ENCODE peak calls at places on chromosomes 2 and 18, in ten cellular contexts. One of them, this sample, is unnamed.

GRCh38 chr18:12283256-12283655 is 24.8 kb upstream of the TUBB6 start:
- DNase-seq in A549: no peak
- DNase-seq in RWPE1: peak
- DNase-seq in tibial artery: no peak
- DNase-seq in left ventricle myocardium inferior: no peak
- DNase-seq in thoracic aorta: no peak
- DNase-seq in CD4-positive, alpha-beta memory T cell: no peak
- DNase-seq in psoas muscle: no peak
- DNase-seq in osteoblast: peak
- DNase-seq in SJSA1: no peak
- DNase-seq in this sample: no peak

GRCh38 chr2:136384541-136385303 is 266.8 kb upstream of the CXCR4 start:
- DNase-seq in A549: peak
- DNase-seq in RWPE1: no peak
- DNase-seq in tibial artery: no peak
- DNase-seq in left ventricle myocardium inferior: no peak
- DNase-seq in thoracic aorta: no peak
- DNase-seq in CD4-positive, alpha-beta memory T cell: peak
- DNase-seq in psoas muscle: no peak
- DNase-seq in osteoblast: peak
- DNase-seq in SJSA1: peak
- DNase-seq in this sample: peak

GRCh38 chr2:200741468-200742202 is 70.1 kb upstream of the BZW1 start:
- DNase-seq in A549: no peak
- DNase-seq in RWPE1: no peak
- DNase-seq in tibial artery: no peak
- DNase-seq in left ventricle myocardium inferior: no peak
- DNase-seq in thoracic aorta: no peak
- DNase-seq in CD4-positive, alpha-beta memory T cell: no peak
- DNase-seq in psoas muscle: no peak
- DNase-seq in osteoblast: peak
- DNase-seq in SJSA1: no peak
- DNase-seq in this sample: no peak

GRCh38 chr2:79611448-79612016 is 98.7 kb downstream of the CTNNA2 start:
- DNase-seq in A549: no peak
- DNase-seq in RWPE1: no peak
- DNase-seq in tibial artery: no peak
- DNase-seq in left ventricle myocardium inferior: no peak
- DNase-seq in thoracic aorta: no peak
- DNase-seq in CD4-positive, alpha-beta memory T cell: no peak
- DNase-seq in psoas muscle: no peak
- DNase-seq in osteoblast: no peak
- DNase-seq in SJSA1: no peak
- DNase-seq in this sample: no peak

GRCh38 chr2:75595541-75596395 is 35.0 kb upstream of the EVA1A start:
- DNase-seq in A549: no peak
- DNase-seq in RWPE1: no peak
- DNase-seq in tibial artery: no peak
- DNase-seq in left ventricle myocardium inferior: no peak
- DNase-seq in thoracic aorta: no peak
- DNase-seq in CD4-positive, alpha-beta memory T cell: no peak
- DNase-seq in psoas muscle: no peak
- DNase-seq in osteoblast: peak
- DNase-seq in SJSA1: peak
- DNase-seq in this sample: no peak

GRCh38 chr18:68803371-68803770 is 5.5 kb downstream of the CCDC102B start:
- DNase-seq in A549: no peak
- DNase-seq in RWPE1: no peak
- DNase-seq in tibial artery: peak
- DNase-seq in left ventricle myocardium inferior: peak
- DNase-seq in thoracic aorta: no peak
- DNase-seq in CD4-positive, alpha-beta memory T cell: no peak
- DNase-seq in psoas muscle: peak
- DNase-seq in osteoblast: no peak
- DNase-seq in SJSA1: no peak
- DNase-seq in this sample: peak

GRCh38 chr2:19358242-19359020 is at the start of gene OSR1:
- DNase-seq in A549: peak
- DNase-seq in RWPE1: peak
- DNase-seq in tibial artery: peak
- DNase-seq in left ventricle myocardium inferior: peak
- DNase-seq in thoracic aorta: no peak
- DNase-seq in CD4-positive, alpha-beta memory T cell: peak
- DNase-seq in psoas muscle: peak
- DNase-seq in osteoblast: peak
- DNase-seq in SJSA1: peak
- DNase-seq in this sample: peak

GRCh38 chr2:241814571-241815476 is 5.8 kb downstream of the NEU4 start:
- DNase-seq in A549: no peak
- DNase-seq in RWPE1: no peak
- DNase-seq in tibial artery: no peak
- DNase-seq in left ventricle myocardium inferior: no peak
- DNase-seq in thoracic aorta: no peak
- DNase-seq in CD4-positive, alpha-beta memory T cell: no peak
- DNase-seq in psoas muscle: peak
- DNase-seq in osteoblast: peak
- DNase-seq in SJSA1: no peak
- DNase-seq in this sample: peak

GRCh38 chr18:41870191-41870590 is 84.8 kb upstream of the PIK3C3 start:
- DNase-seq in A549: no peak
- DNase-seq in RWPE1: no peak
- DNase-seq in tibial artery: no peak
- DNase-seq in left ventricle myocardium inferior: no peak
- DNase-seq in thoracic aorta: no peak
- DNase-seq in CD4-positive, alpha-beta memory T cell: no peak
- DNase-seq in psoas muscle: no peak
- DNase-seq in osteoblast: no peak
- DNase-seq in SJSA1: no peak
- DNase-seq in this sample: no peak

GRCh38 chr18:4106407-4107033 is 348.6 kb downstream of the DLGAP1 start:
- DNase-seq in A549: peak
- DNase-seq in RWPE1: peak
- DNase-seq in tibial artery: peak
- DNase-seq in left ventricle myocardium inferior: peak
- DNase-seq in thoracic aorta: peak
- DNase-seq in CD4-positive, alpha-beta memory T cell: no peak
- DNase-seq in psoas muscle: peak
- DNase-seq in osteoblast: no peak
- DNase-seq in SJSA1: peak
- DNase-seq in this sample: peak

GRCh38 chr2:179842498-179843153 is 18.8 kb downstream of the ZNF385B start:
- DNase-seq in A549: no peak
- DNase-seq in RWPE1: no peak
- DNase-seq in tibial artery: no peak
- DNase-seq in left ventricle myocardium inferior: no peak
- DNase-seq in thoracic aorta: no peak
- DNase-seq in CD4-positive, alpha-beta memory T cell: no peak
- DNase-seq in psoas muscle: peak
- DNase-seq in osteoblast: no peak
- DNase-seq in SJSA1: no peak
- DNase-seq in this sample: peak

GRCh38 chr2:197163755-197164753 is 146.5 kb downstream of the ANKRD44 start:
- DNase-seq in A549: no peak
- DNase-seq in RWPE1: no peak
- DNase-seq in tibial artery: no peak
- DNase-seq in left ventricle myocardium inferior: peak
- DNase-seq in thoracic aorta: no peak
- DNase-seq in CD4-positive, alpha-beta memory T cell: no peak
- DNase-seq in psoas muscle: peak
- DNase-seq in osteoblast: no peak
- DNase-seq in SJSA1: no peak
- DNase-seq in this sample: peak

GRCh38 chr2:119178811-119179601 is 20.5 kb upstream of the C1QL2 start:
- DNase-seq in A549: no peak
- DNase-seq in RWPE1: no peak
- DNase-seq in tibial artery: no peak
- DNase-seq in left ventricle myocardium inferior: no peak
- DNase-seq in thoracic aorta: no peak
- DNase-seq in CD4-positive, alpha-beta memory T cell: no peak
- DNase-seq in psoas muscle: no peak
- DNase-seq in osteoblast: no peak
- DNase-seq in SJSA1: no peak
- DNase-seq in this sample: no peak

GRCh38 chr18:7663305-7664023 is 96.3 kb downstream of the PTPRM start:
- DNase-seq in A549: no peak
- DNase-seq in RWPE1: no peak
- DNase-seq in tibial artery: no peak
- DNase-seq in left ventricle myocardium inferior: no peak
- DNase-seq in thoracic aorta: no peak
- DNase-seq in CD4-positive, alpha-beta memory T cell: no peak
- DNase-seq in psoas muscle: no peak
- DNase-seq in osteoblast: no peak
- DNase-seq in SJSA1: no peak
- DNase-seq in this sample: no peak

GRCh38 chr2:239168575-239168974 is 232.2 kb downstream of the HDAC4 start:
- DNase-seq in A549: no peak
- DNase-seq in RWPE1: no peak
- DNase-seq in tibial artery: peak
- DNase-seq in left ventricle myocardium inferior: peak
- DNase-seq in thoracic aorta: no peak
- DNase-seq in CD4-positive, alpha-beta memory T cell: no peak
- DNase-seq in psoas muscle: peak
- DNase-seq in osteoblast: peak
- DNase-seq in SJSA1: no peak
- DNase-seq in this sample: no peak

GRCh38 chr2:104702026-104702425 is 151.9 kb upstream of the POU3F3 start:
- DNase-seq in A549: no peak
- DNase-seq in RWPE1: no peak
- DNase-seq in tibial artery: no peak
- DNase-seq in left ventricle myocardium inferior: no peak
- DNase-seq in thoracic aorta: no peak
- DNase-seq in CD4-positive, alpha-beta memory T cell: no peak
- DNase-seq in psoas muscle: no peak
- DNase-seq in osteoblast: no peak
- DNase-seq in SJSA1: no peak
- DNase-seq in this sample: no peak

GRCh38 chr2:132929786-132930185 is 259.8 kb upstream of the LYPD1 start:
- DNase-seq in A549: no peak
- DNase-seq in RWPE1: no peak
- DNase-seq in tibial artery: no peak
- DNase-seq in left ventricle myocardium inferior: no peak
- DNase-seq in thoracic aorta: no peak
- DNase-seq in CD4-positive, alpha-beta memory T cell: no peak
- DNase-seq in psoas muscle: no peak
- DNase-seq in osteoblast: no peak
- DNase-seq in SJSA1: no peak
- DNase-seq in this sample: no peak

GRCh38 chr2:240895656-240896388 is at the start of gene MAB21L4:
- DNase-seq in A549: no peak
- DNase-seq in RWPE1: peak
- DNase-seq in tibial artery: no peak
- DNase-seq in left ventricle myocardium inferior: no peak
- DNase-seq in thoracic aorta: no peak
- DNase-seq in CD4-positive, alpha-beta memory T cell: no peak
- DNase-seq in psoas muscle: no peak
- DNase-seq in osteoblast: no peak
- DNase-seq in SJSA1: no peak
- DNase-seq in this sample: no peak

GRCh38 chr2:218959141-218959731 is at the start of gene CDK5R2:
- DNase-seq in A549: peak
- DNase-seq in RWPE1: peak
- DNase-seq in tibial artery: no peak
- DNase-seq in left ventricle myocardium inferior: peak
- DNase-seq in thoracic aorta: no peak
- DNase-seq in CD4-positive, alpha-beta memory T cell: peak
- DNase-seq in psoas muscle: peak
- DNase-seq in osteoblast: peak
- DNase-seq in SJSA1: peak
- DNase-seq in this sample: peak

GRCh38 chr2:27089111-27089954 is 2.8 kb downstream of the KHK start:
- DNase-seq in A549: no peak
- DNase-seq in RWPE1: no peak
- DNase-seq in tibial artery: no peak
- DNase-seq in left ventricle myocardium inferior: no peak
- DNase-seq in thoracic aorta: no peak
- DNase-seq in CD4-positive, alpha-beta memory T cell: no peak
- DNase-seq in psoas muscle: no peak
- DNase-seq in osteoblast: no peak
- DNase-seq in SJSA1: no peak
- DNase-seq in this sample: no peak

GRCh38 chr2:217740796-217741195 is 262.0 kb downstream of the TNS1 start:
- DNase-seq in A549: no peak
- DNase-seq in RWPE1: no peak
- DNase-seq in tibial artery: no peak
- DNase-seq in left ventricle myocardium inferior: no peak
- DNase-seq in thoracic aorta: no peak
- DNase-seq in CD4-positive, alpha-beta memory T cell: no peak
- DNase-seq in psoas muscle: no peak
- DNase-seq in osteoblast: no peak
- DNase-seq in SJSA1: no peak
- DNase-seq in this sample: no peak
- H3K27ac ChIP-seq in A549: no peak
- H3K27ac ChIP-seq in RWPE1: no peak
- H3K27ac ChIP-seq in tibial artery: peak
- H3K27ac ChIP-seq in left ventricle myocardium inferior: peak
- H3K27ac ChIP-seq in thoracic aorta: peak
- H3K27ac ChIP-seq in CD4-positive, alpha-beta memory T cell: no peak
- H3K27ac ChIP-seq in psoas muscle: peak
- H3K27ac ChIP-seq in osteoblast: no peak
- H3K27ac ChIP-seq in SJSA1: no peak
- H3K27ac ChIP-seq in this sample: no peak

GRCh38 chr2:113391073-113391472 is 46.4 kb upstream of the ZNG1B start:
- DNase-seq in A549: no peak
- DNase-seq in RWPE1: no peak
- DNase-seq in tibial artery: no peak
- DNase-seq in left ventricle myocardium inferior: no peak
- DNase-seq in thoracic aorta: no peak
- DNase-seq in CD4-positive, alpha-beta memory T cell: no peak
- DNase-seq in psoas muscle: no peak
- DNase-seq in osteoblast: no peak
- DNase-seq in SJSA1: no peak
- DNase-seq in this sample: no peak

GRCh38 chr2:113390133-113390849 is 47.2 kb upstream of the ZNG1B start:
- DNase-seq in A549: peak
- DNase-seq in RWPE1: peak
- DNase-seq in tibial artery: peak
- DNase-seq in left ventricle myocardium inferior: no peak
- DNase-seq in thoracic aorta: no peak
- DNase-seq in CD4-positive, alpha-beta memory T cell: peak
- DNase-seq in psoas muscle: peak
- DNase-seq in osteoblast: peak
- DNase-seq in SJSA1: peak
- DNase-seq in this sample: peak
- H3K27ac ChIP-seq in A549: peak
- H3K27ac ChIP-seq in RWPE1: no peak
- H3K27ac ChIP-seq in tibial artery: no peak
- H3K27ac ChIP-seq in left ventricle myocardium inferior: no peak
- H3K27ac ChIP-seq in thoracic aorta: no peak
- H3K27ac ChIP-seq in CD4-positive, alpha-beta memory T cell: no peak
- H3K27ac ChIP-seq in psoas muscle: no peak
- H3K27ac ChIP-seq in osteoblast: no peak
- H3K27ac ChIP-seq in SJSA1: no peak
- H3K27ac ChIP-seq in this sample: no peak

GRCh38 chr2:238128061-238129040 is 10.1 kb upstream of the KLHL30 start:
- DNase-seq in A549: no peak
- DNase-seq in RWPE1: no peak
- DNase-seq in tibial artery: no peak
- DNase-seq in left ventricle myocardium inferior: no peak
- DNase-seq in thoracic aorta: no peak
- DNase-seq in CD4-positive, alpha-beta memory T cell: peak
- DNase-seq in psoas muscle: peak
- DNase-seq in osteoblast: peak
- DNase-seq in SJSA1: no peak
- DNase-seq in this sample: no peak
- H3K27ac ChIP-seq in A549: no peak
- H3K27ac ChIP-seq in RWPE1: no peak
- H3K27ac ChIP-seq in tibial artery: no peak
- H3K27ac ChIP-seq in left ventricle myocardium inferior: no peak
- H3K27ac ChIP-seq in thoracic aorta: no peak
- H3K27ac ChIP-seq in CD4-positive, alpha-beta memory T cell: no peak
- H3K27ac ChIP-seq in psoas muscle: no peak
- H3K27ac ChIP-seq in osteoblast: no peak
- H3K27ac ChIP-seq in SJSA1: no peak
- H3K27ac ChIP-seq in this sample: no peak

GRCh38 chr2:33059452-33060156 is 112.9 kb downstream of the LTBP1 start:
- DNase-seq in A549: no peak
- DNase-seq in RWPE1: no peak
- DNase-seq in tibial artery: no peak
- DNase-seq in left ventricle myocardium inferior: no peak
- DNase-seq in thoracic aorta: no peak
- DNase-seq in CD4-positive, alpha-beta memory T cell: no peak
- DNase-seq in psoas muscle: no peak
- DNase-seq in osteoblast: peak
- DNase-seq in SJSA1: no peak
- DNase-seq in this sample: no peak
- H3K27ac ChIP-seq in A549: no peak
- H3K27ac ChIP-seq in RWPE1: no peak
- H3K27ac ChIP-seq in tibial artery: peak
- H3K27ac ChIP-seq in left ventricle myocardium inferior: peak
- H3K27ac ChIP-seq in thoracic aorta: peak
- H3K27ac ChIP-seq in CD4-positive, alpha-beta memory T cell: no peak
- H3K27ac ChIP-seq in psoas muscle: peak
- H3K27ac ChIP-seq in osteoblast: no peak
- H3K27ac ChIP-seq in SJSA1: no peak
- H3K27ac ChIP-seq in this sample: no peak